ENCODE peak calls at places on chromosomes 5 and 9, in ten cellular contexts. One of them, this sample, is unnamed.

GRCh38 chr5:74853256-74853655 is 12.9 kb downstream of the FAM169A start:
- DNase-seq in A673: no peak
- DNase-seq in pancreas: no peak
- DNase-seq in hepatocyte: no peak
- DNase-seq in neural crest cell: no peak
- DNase-seq in cardiac fibroblast: no peak
- DNase-seq in GM12878: no peak
- DNase-seq in astrocyte of the cerebellum: no peak
- DNase-seq in NB4: no peak
- DNase-seq in neural progenitor cell: no peak
- DNase-seq in this sample: no peak

GRCh38 chr5:112594060-112594850 is 143.4 kb upstream of the APC start:
- DNase-seq in A673: peak
- DNase-seq in pancreas: no peak
- DNase-seq in hepatocyte: peak
- DNase-seq in neural crest cell: no peak
- DNase-seq in cardiac fibroblast: no peak
- DNase-seq in GM12878: no peak
- DNase-seq in astrocyte of the cerebellum: no peak
- DNase-seq in NB4: no peak
- DNase-seq in neural progenitor cell: no peak
- DNase-seq in this sample: no peak

GRCh38 chr5:3595102-3595961 is at the start of gene IRX1:
- DNase-seq in A673: no peak
- DNase-seq in pancreas: no peak
- DNase-seq in hepatocyte: peak
- DNase-seq in neural crest cell: no peak
- DNase-seq in cardiac fibroblast: peak
- DNase-seq in GM12878: no peak
- DNase-seq in astrocyte of the cerebellum: no peak
- DNase-seq in NB4: no peak
- DNase-seq in neural progenitor cell: peak
- DNase-seq in this sample: peak

GRCh38 chr9:15211994-15212501 is 95.0 kb downstream of the TTC39B start:
- DNase-seq in A673: no peak
- DNase-seq in pancreas: no peak
- DNase-seq in hepatocyte: no peak
- DNase-seq in neural crest cell: no peak
- DNase-seq in cardiac fibroblast: peak
- DNase-seq in GM12878: no peak
- DNase-seq in astrocyte of the cerebellum: peak
- DNase-seq in NB4: no peak
- DNase-seq in neural progenitor cell: no peak
- DNase-seq in this sample: no peak

GRCh38 chr9:87137718-87138117 is 190.4 kb upstream of the GAS1 start:
- DNase-seq in A673: no peak
- DNase-seq in pancreas: no peak
- DNase-seq in hepatocyte: no peak
- DNase-seq in neural crest cell: no peak
- DNase-seq in cardiac fibroblast: no peak
- DNase-seq in GM12878: no peak
- DNase-seq in astrocyte of the cerebellum: no peak
- DNase-seq in NB4: no peak
- DNase-seq in neural progenitor cell: no peak
- DNase-seq in this sample: no peak

GRCh38 chr5:90968319-90968718 is 409.7 kb downstream of the ADGRV1 start:
- DNase-seq in A673: no peak
- DNase-seq in pancreas: no peak
- DNase-seq in hepatocyte: no peak
- DNase-seq in neural crest cell: no peak
- DNase-seq in cardiac fibroblast: peak
- DNase-seq in GM12878: no peak
- DNase-seq in astrocyte of the cerebellum: peak
- DNase-seq in NB4: peak
- DNase-seq in neural progenitor cell: no peak
- DNase-seq in this sample: no peak

GRCh38 chr5:177133119-177133844 is at the start of gene NSD1:
- DNase-seq in A673: peak
- DNase-seq in pancreas: peak
- DNase-seq in hepatocyte: peak
- DNase-seq in neural crest cell: peak
- DNase-seq in cardiac fibroblast: peak
- DNase-seq in GM12878: peak
- DNase-seq in astrocyte of the cerebellum: peak
- DNase-seq in NB4: peak
- DNase-seq in neural progenitor cell: peak
- DNase-seq in this sample: peak

GRCh38 chr9:75812139-75812538 is 78.3 kb upstream of the PCSK5 start:
- DNase-seq in A673: no peak
- DNase-seq in pancreas: no peak
- DNase-seq in hepatocyte: no peak
- DNase-seq in neural crest cell: no peak
- DNase-seq in cardiac fibroblast: no peak
- DNase-seq in GM12878: no peak
- DNase-seq in astrocyte of the cerebellum: no peak
- DNase-seq in NB4: peak
- DNase-seq in neural progenitor cell: no peak
- DNase-seq in this sample: no peak

GRCh38 chr5:139407517-139407916 is 3.6 kb upstream of the SPATA24 start:
- DNase-seq in A673: no peak
- DNase-seq in pancreas: no peak
- DNase-seq in hepatocyte: no peak
- DNase-seq in neural crest cell: no peak
- DNase-seq in cardiac fibroblast: no peak
- DNase-seq in GM12878: no peak
- DNase-seq in astrocyte of the cerebellum: no peak
- DNase-seq in NB4: peak
- DNase-seq in neural progenitor cell: no peak
- DNase-seq in this sample: no peak

GRCh38 chr5:20572560-20572959 is 584.6 kb upstream of the CDH18 start:
- DNase-seq in A673: no peak
- DNase-seq in pancreas: no peak
- DNase-seq in hepatocyte: peak
- DNase-seq in neural crest cell: no peak
- DNase-seq in cardiac fibroblast: peak
- DNase-seq in GM12878: no peak
- DNase-seq in astrocyte of the cerebellum: peak
- DNase-seq in NB4: peak
- DNase-seq in neural progenitor cell: peak
- DNase-seq in this sample: no peak

GRCh38 chr5:89697581-89697980 is 712.0 kb downstream of the CETN3 start:
- DNase-seq in A673: no peak
- DNase-seq in pancreas: no peak
- DNase-seq in hepatocyte: no peak
- DNase-seq in neural crest cell: no peak
- DNase-seq in cardiac fibroblast: no peak
- DNase-seq in GM12878: no peak
- DNase-seq in astrocyte of the cerebellum: no peak
- DNase-seq in NB4: no peak
- DNase-seq in neural progenitor cell: no peak
- DNase-seq in this sample: no peak

GRCh38 chr5:30650311-30650710 is 543.2 kb upstream of the CDH6 start:
- DNase-seq in A673: peak
- DNase-seq in pancreas: no peak
- DNase-seq in hepatocyte: no peak
- DNase-seq in neural crest cell: no peak
- DNase-seq in cardiac fibroblast: no peak
- DNase-seq in GM12878: no peak
- DNase-seq in astrocyte of the cerebellum: no peak
- DNase-seq in NB4: no peak
- DNase-seq in neural progenitor cell: no peak
- DNase-seq in this sample: no peak

GRCh38 chr9:88007291-88007650 is 32.9 kb upstream of the CDK20 start:
- DNase-seq in A673: no peak
- DNase-seq in pancreas: no peak
- DNase-seq in hepatocyte: no peak
- DNase-seq in neural crest cell: no peak
- DNase-seq in cardiac fibroblast: no peak
- DNase-seq in GM12878: no peak
- DNase-seq in astrocyte of the cerebellum: no peak
- DNase-seq in NB4: peak
- DNase-seq in neural progenitor cell: no peak
- DNase-seq in this sample: no peak

GRCh38 chr9:105608685-105609598 is 51.0 kb downstream of the FKTN start:
- DNase-seq in A673: peak
- DNase-seq in pancreas: no peak
- DNase-seq in hepatocyte: peak
- DNase-seq in neural crest cell: no peak
- DNase-seq in cardiac fibroblast: peak
- DNase-seq in GM12878: peak
- DNase-seq in astrocyte of the cerebellum: peak
- DNase-seq in NB4: peak
- DNase-seq in neural progenitor cell: peak
- DNase-seq in this sample: no peak

GRCh38 chr5:33994845-33995244 is 10.4 kb upstream of the SLC45A2 start:
- DNase-seq in A673: no peak
- DNase-seq in pancreas: no peak
- DNase-seq in hepatocyte: no peak
- DNase-seq in neural crest cell: no peak
- DNase-seq in cardiac fibroblast: peak
- DNase-seq in GM12878: no peak
- DNase-seq in astrocyte of the cerebellum: no peak
- DNase-seq in NB4: no peak
- DNase-seq in neural progenitor cell: no peak
- DNase-seq in this sample: no peak

GRCh38 chr9:117678882-117679281 is 25.3 kb upstream of the TLR4 start:
- DNase-seq in A673: no peak
- DNase-seq in pancreas: no peak
- DNase-seq in hepatocyte: peak
- DNase-seq in neural crest cell: no peak
- DNase-seq in cardiac fibroblast: no peak
- DNase-seq in GM12878: no peak
- DNase-seq in astrocyte of the cerebellum: no peak
- DNase-seq in NB4: no peak
- DNase-seq in neural progenitor cell: no peak
- DNase-seq in this sample: no peak

GRCh38 chr5:10594591-10595210 is 30.8 kb downstream of the ANKRD33B start:
- DNase-seq in A673: no peak
- DNase-seq in pancreas: no peak
- DNase-seq in hepatocyte: no peak
- DNase-seq in neural crest cell: no peak
- DNase-seq in cardiac fibroblast: peak
- DNase-seq in GM12878: no peak
- DNase-seq in astrocyte of the cerebellum: no peak
- DNase-seq in NB4: no peak
- DNase-seq in neural progenitor cell: no peak
- DNase-seq in this sample: no peak

GRCh38 chr5:61790678-61791077 is 458.6 kb downstream of the ZSWIM6 start:
- DNase-seq in A673: no peak
- DNase-seq in pancreas: peak
- DNase-seq in hepatocyte: peak
- DNase-seq in neural crest cell: no peak
- DNase-seq in cardiac fibroblast: no peak
- DNase-seq in GM12878: no peak
- DNase-seq in astrocyte of the cerebellum: no peak
- DNase-seq in NB4: no peak
- DNase-seq in neural progenitor cell: no peak
- DNase-seq in this sample: no peak

GRCh38 chr9:34171753-34172535 is 6.9 kb upstream of the UBAP1 start:
- DNase-seq in A673: no peak
- DNase-seq in pancreas: no peak
- DNase-seq in hepatocyte: no peak
- DNase-seq in neural crest cell: no peak
- DNase-seq in cardiac fibroblast: no peak
- DNase-seq in GM12878: no peak
- DNase-seq in astrocyte of the cerebellum: no peak
- DNase-seq in NB4: peak
- DNase-seq in neural progenitor cell: no peak
- DNase-seq in this sample: no peak

DNA sequence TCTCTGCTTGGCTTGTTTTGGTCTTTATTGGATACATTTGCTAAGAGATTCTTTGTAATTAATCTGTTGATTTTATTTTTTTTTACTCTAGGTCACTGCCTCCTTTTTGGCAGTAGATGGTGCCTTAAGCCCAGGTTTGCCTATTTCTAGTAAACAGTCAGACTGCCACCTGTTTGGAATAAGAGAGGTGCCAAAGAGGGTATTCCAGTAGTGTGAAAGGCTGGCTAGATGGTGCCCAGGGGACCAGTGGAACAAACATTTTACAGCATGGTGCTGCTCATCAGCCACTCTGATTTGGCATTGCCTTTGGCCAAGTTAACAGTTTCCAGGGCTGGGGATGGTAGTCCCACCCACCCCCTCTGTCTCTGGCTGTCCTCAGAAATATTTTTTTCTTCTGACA is 36.7 kb upstream of the FBXL7 start:
- DNase-seq in A673: peak
- DNase-seq in pancreas: no peak
- DNase-seq in hepatocyte: no peak
- DNase-seq in neural crest cell: no peak
- DNase-seq in cardiac fibroblast: peak
- DNase-seq in GM12878: no peak
- DNase-seq in astrocyte of the cerebellum: peak
- DNase-seq in NB4: no peak
- DNase-seq in neural progenitor cell: peak
- DNase-seq in this sample: no peak
- TF ChIP-seq CTCF in A673: peak
- TF ChIP-seq CTCF in pancreas: no peak
- TF ChIP-seq CTCF in hepatocyte: peak
- TF ChIP-seq CTCF in neural crest cell: peak
- TF ChIP-seq CTCF in cardiac fibroblast: peak
- TF ChIP-seq CTCF in GM12878: no peak
- TF ChIP-seq CTCF in astrocyte of the cerebellum: peak
- TF ChIP-seq CTCF in NB4: no peak
- TF ChIP-seq CTCF in neural progenitor cell: peak
- TF ChIP-seq CTCF in this sample: peak

GRCh38 chr5:40733842-40734563 is 21.8 kb downstream of the TTC33 start:
- DNase-seq in A673: no peak
- DNase-seq in pancreas: peak
- DNase-seq in hepatocyte: peak
- DNase-seq in neural crest cell: no peak
- DNase-seq in cardiac fibroblast: peak
- DNase-seq in GM12878: no peak
- DNase-seq in astrocyte of the cerebellum: no peak
- DNase-seq in NB4: no peak
- DNase-seq in neural progenitor cell: no peak
- DNase-seq in this sample: no peak
- TF ChIP-seq CTCF in A673: no peak
- TF ChIP-seq CTCF in pancreas: no peak
- TF ChIP-seq CTCF in hepatocyte: no peak
- TF ChIP-seq CTCF in neural crest cell: no peak
- TF ChIP-seq CTCF in cardiac fibroblast: no peak
- TF ChIP-seq CTCF in GM12878: no peak
- TF ChIP-seq CTCF in astrocyte of the cerebellum: no peak
- TF ChIP-seq CTCF in NB4: no peak
- TF ChIP-seq CTCF in neural progenitor cell: no peak
- TF ChIP-seq CTCF in this sample: no peak

GRCh38 chr9:79233542-79233941 is 338.2 kb upstream of the TLE4 start:
- DNase-seq in A673: peak
- DNase-seq in pancreas: no peak
- DNase-seq in hepatocyte: peak
- DNase-seq in neural crest cell: no peak
- DNase-seq in cardiac fibroblast: peak
- DNase-seq in GM12878: no peak
- DNase-seq in astrocyte of the cerebellum: no peak
- DNase-seq in NB4: peak
- DNase-seq in neural progenitor cell: peak
- DNase-seq in this sample: no peak
- TF ChIP-seq CTCF in A673: peak
- TF ChIP-seq CTCF in pancreas: no peak
- TF ChIP-seq CTCF in hepatocyte: peak
- TF ChIP-seq CTCF in neural crest cell: peak
- TF ChIP-seq CTCF in cardiac fibroblast: peak
- TF ChIP-seq CTCF in GM12878: peak
- TF ChIP-seq CTCF in astrocyte of the cerebellum: peak
- TF ChIP-seq CTCF in NB4: no peak
- TF ChIP-seq CTCF in neural progenitor cell: peak
- TF ChIP-seq CTCF in this sample: no peak

GRCh38 chr9:97501177-97501971 is at the start of gene TMOD1:
- DNase-seq in A673: peak
- DNase-seq in pancreas: peak
- DNase-seq in hepatocyte: peak
- DNase-seq in neural crest cell: no peak
- DNase-seq in cardiac fibroblast: peak
- DNase-seq in GM12878: no peak
- DNase-seq in astrocyte of the cerebellum: no peak
- DNase-seq in NB4: peak
- DNase-seq in neural progenitor cell: peak
- DNase-seq in this sample: peak
- TF ChIP-seq CTCF in A673: peak
- TF ChIP-seq CTCF in pancreas: no peak
- TF ChIP-seq CTCF in hepatocyte: peak
- TF ChIP-seq CTCF in neural crest cell: no peak
- TF ChIP-seq CTCF in cardiac fibroblast: no peak
- TF ChIP-seq CTCF in GM12878: peak
- TF ChIP-seq CTCF in astrocyte of the cerebellum: no peak
- TF ChIP-seq CTCF in NB4: peak
- TF ChIP-seq CTCF in neural progenitor cell: peak
- TF ChIP-seq CTCF in this sample: no peak